ENCODE peak calls at places on chromosomes 6 and 20, in seven cellular contexts. T is mesendoderm, N is neuronal stem cell, J is IMR-90, R is trophoblast cell, W is H1, I is mesenchymal stem cell. A is an unnamed sample.

GRCh38 chr20:50199703-50200102 is 9.1 kb downstream of the CEBPB start:
- DNase-seq in N (no peak), W (no peak), J (no peak), R (no peak), I (no peak), T (peak), A (no peak)

GRCh38 chr6:139531148-139531547 is 156.7 kb upstream of the CITED2 start:
- DNase-seq in N (no peak), W (no peak), T (no peak), J (peak), I (peak), R (no peak), A (no peak)

GRCh38 chr6:36350681-36351091 is 14.0 kb upstream of the BNIP5 start:
- DNase-seq in I (peak), N (no peak), R (peak), W (no peak), T (peak), J (peak), A (no peak)

GRCh38 chr6:42337985-42338572 is 113.6 kb downstream of the TRERF1 start:
- DNase-seq in I (no peak), N (no peak), R (no peak), J (no peak), T (no peak), W (no peak), A (no peak)

GRCh38 chr6:133778414-133778813 is 110.5 kb upstream of the TCF21 start:
- DNase-seq in R (peak), J (peak), N (no peak), W (no peak), I (peak), T (no peak), A (no peak)

GRCh38 chr6:125300992-125301434 is 754 bp downstream of the HDDC2 start:
- DNase-seq in I (peak), W (no peak), N (no peak), T (peak), J (peak), R (peak), A (no peak)

GRCh38 chr20:59603727-59604608 is at the start of gene PHACTR3:
- DNase-seq in R (no peak), W (peak), I (no peak), N (peak), T (peak), J (no peak), A (peak)

GRCh38 chr6:38436726-38437465 is 202.8 kb downstream of the BTBD9 start:
- DNase-seq in R (no peak), I (peak), T (no peak), W (no peak), J (peak), N (no peak), A (no peak)

GRCh38 chr20:5095931-5096330 is 23.8 kb downstream of the PCNA start:
- DNase-seq in N (no peak), J (no peak), W (no peak), T (no peak), R (no peak), I (no peak), A (no peak)

GRCh38 chr6:121971886-121972285 is 427.6 kb upstream of the HSF2 start:
- DNase-seq in W (no peak), J (peak), N (no peak), R (peak), T (no peak), I (no peak), A (no peak)

GRCh38 chr20:40600441-40601235 is 88.4 kb downstream of the MAFB start:
- DNase-seq in I (no peak), R (no peak), N (no peak), T (no peak), J (no peak), W (no peak), A (no peak)

GRCh38 chr6:30399390-30400058 is 54.6 kb downstream of the RPP21 start:
- DNase-seq in T (no peak), N (no peak), R (peak), J (peak), W (no peak), I (no peak), A (no peak)

GRCh38 chr6:118509009-118509617 is 39.0 kb upstream of the PLN start:
- DNase-seq in R (peak), I (peak), T (peak), N (no peak), J (peak), W (no peak), A (no peak)

GRCh38 chr6:96522469-96523009 is 933 bp downstream of the UFL1 start:
- DNase-seq in W (no peak), R (peak), N (no peak), I (peak), T (peak), J (peak), A (no peak)

GRCh38 chr6:12592634-12593033 is 123.9 kb upstream of the PHACTR1 start:
- DNase-seq in N (no peak), I (no peak), T (peak), R (peak), J (no peak), W (no peak), A (no peak)

GRCh38 chr6:7137335-7138106 is 29.8 kb downstream of the RREB1 start:
- DNase-seq in I (peak), N (no peak), J (peak), T (peak), W (peak), R (peak), A (peak)

GRCh38 chr6:45845546-45845945 is 170.1 kb downstream of the CLIC5 start:
- DNase-seq in R (no peak), T (no peak), N (no peak), J (no peak), I (no peak), W (no peak), A (no peak)

GRCh38 chr6:150016324-150017185 is 8.8 kb downstream of the RAET1L start:
- DNase-seq in J (peak), N (peak), I (peak), R (peak), W (peak), T (peak), A (no peak)

GRCh38 chr6:56106231-56106630 is 141.1 kb downstream of the COL21A1 start:
- DNase-seq in R (no peak), T (no peak), I (no peak), N (no peak), J (no peak), W (no peak), A (no peak)

GRCh38 chr6:20652691-20653479 is 118.6 kb downstream of the CDKAL1 start:
- DNase-seq in W (no peak), I (peak), T (no peak), R (no peak), J (peak), N (no peak), A (no peak)

GRCh38 chr6:77440206-77440976 is 22.9 kb downstream of the HTR1B start:
- DNase-seq in W (no peak), N (no peak), I (no peak), T (no peak), R (no peak), J (peak), A (no peak)

GRCh38 chr20:38804682-38805501 is 605 bp upstream of the PPP1R16B start:
- DNase-seq in I (no peak), T (peak), R (no peak), J (no peak), W (no peak), N (peak), A (peak)

GRCh38 chr6:75108333-75108974 is 97.4 kb downstream of the COL12A1 start:
- DNase-seq in J (no peak), T (no peak), N (no peak), R (no peak), W (no peak), I (no peak), A (no peak)

GRCh38 chr6:147709396-147710272 is 201.1 kb downstream of the SAMD5 start:
- DNase-seq in J (no peak), N (no peak), W (no peak), I (no peak), R (peak), T (peak), A (no peak)

GRCh38 chr6:167819640-167820039 is 7.1 kb upstream of the AFDN start:
- DNase-seq in N (no peak), J (no peak), W (no peak), R (no peak), T (no peak), I (no peak), A (no peak)

GRCh38 chr6:105273589-105273988 is 93.8 kb upstream of the POPDC3 start:
- DNase-seq in W (no peak), I (no peak), J (no peak), N (no peak), T (no peak), R (no peak), A (no peak)

GRCh38 chr6:102402635-102403329 is 1009.3 kb downstream of the GRIK2 start:
- DNase-seq in N (no peak), R (no peak), J (no peak), W (no peak), I (no peak), T (no peak), A (no peak)

GRCh38 chr6:70839286-70840266 is 117.3 kb downstream of the B3GAT2 start:
- DNase-seq in T (no peak), N (no peak), W (no peak), J (peak), I (no peak), R (no peak), A (no peak)

GRCh38 chr6:70838907-70839285 is 118.0 kb downstream of the B3GAT2 start:
- DNase-seq in T (no peak), I (no peak), W (no peak), N (no peak), R (no peak), J (peak), A (no peak)

GRCh38 chr6:70831427-70831826 is 125.4 kb downstream of the B3GAT2 start:
- DNase-seq in T (no peak), I (no peak), R (no peak), J (no peak), N (no peak), W (no peak), A (no peak)

DNA sequence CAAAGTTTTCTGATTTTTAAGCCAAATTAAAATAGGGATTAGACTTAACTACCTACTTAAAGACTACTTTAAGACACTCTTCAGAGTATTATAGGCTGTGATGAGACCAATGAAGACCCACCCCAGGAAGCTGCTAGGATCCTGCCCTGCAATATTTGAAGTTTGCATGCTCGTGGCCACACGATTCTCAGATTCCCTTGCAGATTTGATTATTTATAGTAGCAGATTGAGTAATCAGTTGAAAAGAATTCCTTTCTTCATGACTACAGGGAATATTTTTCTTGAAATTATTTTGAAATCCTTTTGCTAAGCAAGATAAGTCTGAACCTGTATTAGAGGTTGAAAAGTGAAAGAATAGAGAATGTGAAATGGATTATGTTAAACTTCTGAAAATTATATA is 122.3 kb downstream of the B3GAT2 start:
- DNase-seq in J (peak), N (no peak), I (peak), T (no peak), R (no peak), W (no peak), A (no peak)
- H3K23ac ChIP-seq in J (no peak), N (no peak), I (no peak), T (no peak), R (no peak), W (no peak), A (no peak)

DNA sequence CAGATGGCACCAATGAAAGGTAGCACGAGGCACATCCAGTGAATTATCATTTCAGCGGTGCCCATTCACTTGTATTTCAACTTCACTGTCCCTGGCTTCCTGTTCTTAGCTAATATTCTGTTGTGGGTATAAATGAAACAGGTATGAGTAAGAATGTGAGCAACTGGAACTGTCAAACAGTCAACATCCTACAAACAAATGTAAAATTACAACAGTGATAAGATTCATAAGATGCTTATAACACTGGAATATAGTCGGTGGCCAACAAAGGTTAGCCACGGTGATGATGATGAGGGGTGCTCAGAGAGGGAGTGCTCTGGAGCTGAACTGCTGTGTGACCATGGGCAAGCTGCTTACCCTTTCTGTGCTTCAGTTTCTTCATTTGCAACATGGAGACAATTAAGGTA is 74.9 kb upstream of the TOX2 start:
- DNase-seq in I (no peak), T (no peak), J (no peak), R (no peak), W (peak), N (no peak), A (no peak)
- H3K23ac ChIP-seq in I (no peak), T (no peak), J (no peak), R (no peak), W (no peak), N (no peak), A (no peak)

GRCh38 chr6:51927450-51927849 is 160.0 kb downstream of the PKHD1 start:
- DNase-seq in J (no peak), I (no peak), N (no peak), R (no peak), W (no peak), T (peak), A (no peak)
- H3K23ac ChIP-seq in J (no peak), I (no peak), N (no peak), R (no peak), W (no peak), T (no peak), A (no peak)

GRCh38 chr6:142112451-142113061 is 20.2 kb upstream of the GJE1 start:
- DNase-seq in R (peak), T (peak), J (peak), W (peak), I (peak), N (peak), A (peak)
- H3K23ac ChIP-seq in R (no peak), T (no peak), J (no peak), W (no peak), I (no peak), N (no peak), A (no peak)

DNA sequence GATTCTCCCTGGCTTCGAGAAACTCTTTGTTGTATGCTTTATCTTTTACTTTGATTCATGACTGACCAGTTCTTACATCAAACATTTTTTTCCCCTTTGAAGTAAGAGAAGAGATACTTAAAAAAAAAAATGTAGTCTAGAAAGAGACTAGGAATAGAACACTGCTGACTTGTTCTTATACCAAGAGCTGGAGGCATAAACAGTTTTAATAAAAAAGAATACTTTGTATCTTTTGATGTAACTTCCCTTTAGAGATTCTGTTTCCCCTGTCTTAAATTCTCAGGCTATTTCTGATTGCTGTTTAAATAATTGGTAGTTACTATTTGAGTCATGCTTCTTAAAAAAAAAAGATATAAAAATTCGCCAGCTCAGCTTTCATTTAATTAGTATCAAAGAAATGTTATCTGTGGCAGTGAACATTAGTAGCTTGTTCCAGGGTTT is 4.8 kb downstream of the ASXL1 start:
- DNase-seq in R (no peak), T (no peak), I (no peak), N (no peak), W (no peak), J (peak), A (no peak)
- H3K23ac ChIP-seq in R (no peak), T (no peak), I (no peak), N (no peak), W (no peak), J (no peak), A (no peak)

DNA sequence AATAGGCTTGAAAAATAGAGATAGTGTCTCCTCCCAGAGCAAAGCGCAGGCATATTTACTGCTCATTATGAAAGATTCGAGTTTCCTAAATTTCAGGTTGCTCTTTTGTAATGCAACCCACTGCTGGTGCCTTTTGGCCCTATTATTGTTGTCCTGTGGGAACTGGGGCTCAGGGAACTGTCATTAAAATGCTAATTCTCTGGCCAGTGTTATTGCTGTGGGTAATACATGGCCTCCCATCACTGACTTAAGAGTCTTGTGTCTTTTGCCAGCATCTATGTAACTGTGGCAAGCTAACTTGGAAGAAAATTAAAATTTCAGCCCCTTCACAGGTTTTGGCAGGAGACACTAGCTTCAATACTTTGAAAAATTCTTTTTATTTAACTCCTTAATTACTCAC is 754.1 kb upstream of the MAP3K7 start:
- DNase-seq in T (no peak), I (no peak), R (no peak), W (no peak), N (no peak), J (no peak), A (no peak)
- H3K23ac ChIP-seq in T (no peak), I (no peak), R (no peak), W (no peak), N (no peak), J (no peak), A (no peak)

GRCh38 chr6:157767757-157768156 is 55.3 kb upstream of the SNX9 start:
- DNase-seq in W (no peak), N (no peak), I (no peak), R (no peak), T (no peak), J (no peak), A (no peak)
- H3K23ac ChIP-seq in W (no peak), N (no peak), I (no peak), R (no peak), T (no peak), J (no peak), A (no peak)

DNA sequence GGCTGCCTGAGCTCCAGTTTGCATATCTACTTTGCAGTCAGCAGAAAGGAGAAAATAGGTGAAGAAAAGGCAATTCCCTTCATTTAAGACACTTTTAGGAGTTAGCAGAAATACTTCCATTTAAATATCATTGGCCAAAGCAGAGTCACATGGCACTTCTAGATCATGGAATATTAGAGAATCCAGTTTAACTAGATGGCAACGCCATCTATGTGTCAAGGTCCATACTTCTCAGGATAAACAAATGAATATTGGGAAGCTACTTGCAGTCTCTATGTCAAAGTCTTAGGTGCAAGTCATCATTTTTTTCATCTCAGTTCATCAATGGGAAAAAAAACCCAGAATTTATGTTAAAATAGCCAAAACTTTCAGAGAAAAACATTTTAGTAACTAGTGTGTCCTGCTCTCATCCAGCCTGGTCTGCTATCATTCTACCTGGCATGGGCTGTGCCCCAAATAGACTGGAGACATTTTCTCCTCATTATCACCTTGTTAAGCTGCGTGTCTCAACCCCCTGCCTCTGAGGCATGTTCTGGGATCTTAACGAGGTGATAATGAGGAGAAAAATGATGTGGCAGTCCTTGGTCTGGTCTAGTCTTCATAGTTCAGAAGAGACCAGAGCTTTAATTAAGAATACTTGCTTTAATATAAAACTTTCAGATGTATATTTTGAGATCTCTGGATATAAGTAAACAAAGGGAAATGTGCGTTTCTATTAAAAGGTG is 227.3 kb downstream of the TBX18 start:
- DNase-seq in T (peak), R (no peak), J (no peak), N (no peak), I (no peak), W (no peak), A (no peak)
- H3K23ac ChIP-seq in T (no peak), R (no peak), J (no peak), N (no peak), I (no peak), W (no peak), A (no peak)

DNA sequence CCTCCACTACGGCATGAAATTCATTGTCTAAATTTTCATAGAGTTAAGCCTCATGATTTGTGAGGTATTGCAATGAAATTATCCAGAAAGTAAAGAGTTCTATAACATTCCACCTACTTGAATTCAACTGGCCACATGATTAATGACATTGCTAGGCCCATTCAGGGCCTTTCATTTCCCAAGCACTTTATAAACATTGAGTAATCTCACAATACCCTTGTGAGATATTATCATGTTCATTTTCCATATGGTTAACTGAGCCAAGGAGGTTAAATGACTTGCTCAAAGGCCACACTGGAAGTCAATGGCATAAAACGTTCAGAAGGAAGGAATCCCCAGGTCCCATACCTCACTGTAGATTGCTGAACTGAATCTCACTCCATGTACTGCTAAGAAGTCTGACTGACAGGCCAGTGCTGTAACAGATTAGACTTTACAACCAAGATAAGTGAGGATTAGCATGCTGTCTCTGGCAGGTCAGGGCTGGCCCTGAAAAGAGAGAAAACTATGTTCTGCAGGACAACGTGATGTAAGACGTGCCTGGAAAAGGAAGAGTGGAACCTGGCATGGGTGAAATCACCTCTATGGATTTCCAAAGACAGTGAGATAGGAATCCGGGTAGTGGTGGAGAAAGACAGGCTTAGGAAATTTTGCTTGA is 75.9 kb upstream of the SPACA1 start:
- DNase-seq in J (no peak), N (no peak), R (peak), W (no peak), I (no peak), T (no peak), A (no peak)
- H3K23ac ChIP-seq in J (no peak), N (no peak), R (no peak), W (no peak), I (no peak), T (no peak), A (no peak)

A was measured in H9.